ENCODE peak calls at places on chromosomes 5 and 9, in eight cellular contexts. One of them, this sample, is unnamed.

GRCh38 chr9:124079176-124079925 is 67.8 kb downstream of the LHX2 start:
- DNase-seq in left lung: no peak
- DNase-seq in small intestine: no peak
- DNase-seq in GM19239: no peak
- DNase-seq in GM20000: no peak
- DNase-seq in NCI-H2029: no peak
- DNase-seq in stimulated activated CD4-positive, alpha-beta T cell treated with anti-CD3 and anti-CD28 coated beads, Interleukin-4, amount 100 ng/mL, for 4 hours: no peak
- DNase-seq in tibial artery: no peak
- DNase-seq in this sample: peak; percentile 97

GRCh38 chr5:145984072-145984471 is 47.7 kb downstream of the SH3RF2 start:
- DNase-seq in tibial artery: no peak
- DNase-seq in NCI-H2029: no peak
- DNase-seq in GM19239: no peak
- DNase-seq in left lung: no peak
- DNase-seq in small intestine: no peak
- DNase-seq in GM20000: no peak
- DNase-seq in stimulated activated CD4-positive, alpha-beta T cell treated with anti-CD3 and anti-CD28 coated beads, Interleukin-4, amount 100 ng/mL, for 4 hours: no peak
- DNase-seq in this sample: no peak

GRCh38 chr9:89664896-89665329 is 60.1 kb downstream of the GADD45G start:
- DNase-seq in GM20000: no peak
- DNase-seq in GM19239: no peak
- DNase-seq in stimulated activated CD4-positive, alpha-beta T cell treated with anti-CD3 and anti-CD28 coated beads, Interleukin-4, amount 100 ng/mL, for 4 hours: no peak
- DNase-seq in NCI-H2029: peak; percentile 99
- DNase-seq in left lung: peak; percentile 81
- DNase-seq in small intestine: peak; percentile 95
- DNase-seq in tibial artery: no peak
- DNase-seq in this sample: no peak

GRCh38 chr9:136760424-136760823 is 2.4 kb upstream of the LCN8 start:
- DNase-seq in stimulated activated CD4-positive, alpha-beta T cell treated with anti-CD3 and anti-CD28 coated beads, Interleukin-4, amount 100 ng/mL, for 4 hours: no peak
- DNase-seq in GM19239: no peak
- DNase-seq in small intestine: no peak
- DNase-seq in tibial artery: no peak
- DNase-seq in GM20000: no peak
- DNase-seq in left lung: no peak
- DNase-seq in NCI-H2029: no peak
- DNase-seq in this sample: no peak

GRCh38 chr5:147177125-147177840 is 57.5 kb upstream of the STK32A start:
- DNase-seq in GM20000: no peak
- DNase-seq in left lung: no peak
- DNase-seq in NCI-H2029: no peak
- DNase-seq in GM19239: no peak
- DNase-seq in small intestine: no peak
- DNase-seq in tibial artery: no peak
- DNase-seq in stimulated activated CD4-positive, alpha-beta T cell treated with anti-CD3 and anti-CD28 coated beads, Interleukin-4, amount 100 ng/mL, for 4 hours: no peak
- DNase-seq in this sample: peak; percentile 83

GRCh38 chr9:69649566-69650260 is 22.5 kb downstream of the APBA1 start:
- DNase-seq in GM20000: no peak
- DNase-seq in tibial artery: no peak
- DNase-seq in small intestine: no peak
- DNase-seq in NCI-H2029: no peak
- DNase-seq in left lung: no peak
- DNase-seq in stimulated activated CD4-positive, alpha-beta T cell treated with anti-CD3 and anti-CD28 coated beads, Interleukin-4, amount 100 ng/mL, for 4 hours: no peak
- DNase-seq in GM19239: no peak
- DNase-seq in this sample: peak; percentile 38

GRCh38 chr5:127959152-127959764 is 124.3 kb upstream of the SLC12A2 start:
- DNase-seq in GM20000: no peak
- DNase-seq in left lung: peak; percentile 64
- DNase-seq in NCI-H2029: peak; percentile 85
- DNase-seq in GM19239: no peak
- DNase-seq in small intestine: peak; percentile 62
- DNase-seq in tibial artery: peak; percentile 29
- DNase-seq in stimulated activated CD4-positive, alpha-beta T cell treated with anti-CD3 and anti-CD28 coated beads, Interleukin-4, amount 100 ng/mL, for 4 hours: no peak
- DNase-seq in this sample: peak; percentile 86

GRCh38 chr9:14366071-14366470 is 52.1 kb upstream of the NFIB start:
- DNase-seq in left lung: peak; percentile 51
- DNase-seq in small intestine: no peak
- DNase-seq in stimulated activated CD4-positive, alpha-beta T cell treated with anti-CD3 and anti-CD28 coated beads, Interleukin-4, amount 100 ng/mL, for 4 hours: no peak
- DNase-seq in NCI-H2029: no peak
- DNase-seq in GM20000: no peak
- DNase-seq in GM19239: no peak
- DNase-seq in tibial artery: peak; percentile 70
- DNase-seq in this sample: peak; percentile 95

GRCh38 chr9:24416136-24416535 is 129.6 kb downstream of the IZUMO3 start:
- DNase-seq in NCI-H2029: no peak
- DNase-seq in tibial artery: no peak
- DNase-seq in GM20000: no peak
- DNase-seq in small intestine: no peak
- DNase-seq in left lung: no peak
- DNase-seq in GM19239: no peak
- DNase-seq in stimulated activated CD4-positive, alpha-beta T cell treated with anti-CD3 and anti-CD28 coated beads, Interleukin-4, amount 100 ng/mL, for 4 hours: no peak
- DNase-seq in this sample: no peak

GRCh38 chr5:59793000-59793399 is 100.5 kb downstream of the PDE4D start:
- DNase-seq in stimulated activated CD4-positive, alpha-beta T cell treated with anti-CD3 and anti-CD28 coated beads, Interleukin-4, amount 100 ng/mL, for 4 hours: no peak
- DNase-seq in left lung: no peak
- DNase-seq in GM19239: no peak
- DNase-seq in NCI-H2029: no peak
- DNase-seq in GM20000: no peak
- DNase-seq in small intestine: no peak
- DNase-seq in tibial artery: peak; percentile 25
- DNase-seq in this sample: peak; percentile 93

GRCh38 chr9:93295031-93295430 is 111.1 kb downstream of the WNK2 start:
- DNase-seq in GM20000: peak; percentile 8
- DNase-seq in tibial artery: no peak
- DNase-seq in stimulated activated CD4-positive, alpha-beta T cell treated with anti-CD3 and anti-CD28 coated beads, Interleukin-4, amount 100 ng/mL, for 4 hours: no peak
- DNase-seq in small intestine: peak; percentile 77
- DNase-seq in left lung: no peak
- DNase-seq in NCI-H2029: no peak
- DNase-seq in GM19239: no peak
- DNase-seq in this sample: no peak

GRCh38 chr9:107750741-107751521 is 261.4 kb upstream of the KLF4 start:
- DNase-seq in stimulated activated CD4-positive, alpha-beta T cell treated with anti-CD3 and anti-CD28 coated beads, Interleukin-4, amount 100 ng/mL, for 4 hours: no peak
- DNase-seq in NCI-H2029: no peak
- DNase-seq in GM20000: no peak
- DNase-seq in small intestine: peak; percentile 20
- DNase-seq in left lung: peak; percentile 77
- DNase-seq in GM19239: no peak
- DNase-seq in tibial artery: peak; percentile 94
- DNase-seq in this sample: peak; percentile 99

GRCh38 chr5:40240111-40240510 is 439.6 kb upstream of the PTGER4 start:
- DNase-seq in GM20000: no peak
- DNase-seq in left lung: no peak
- DNase-seq in tibial artery: no peak
- DNase-seq in GM19239: no peak
- DNase-seq in stimulated activated CD4-positive, alpha-beta T cell treated with anti-CD3 and anti-CD28 coated beads, Interleukin-4, amount 100 ng/mL, for 4 hours: peak; percentile 30
- DNase-seq in small intestine: no peak
- DNase-seq in NCI-H2029: no peak
- DNase-seq in this sample: peak; percentile 36

GRCh38 chr9:111910428-111910827 is 13.8 kb downstream of the UGCG start:
- DNase-seq in NCI-H2029: no peak
- DNase-seq in small intestine: no peak
- DNase-seq in GM19239: no peak
- DNase-seq in stimulated activated CD4-positive, alpha-beta T cell treated with anti-CD3 and anti-CD28 coated beads, Interleukin-4, amount 100 ng/mL, for 4 hours: no peak
- DNase-seq in tibial artery: no peak
- DNase-seq in left lung: no peak
- DNase-seq in GM20000: no peak
- DNase-seq in this sample: no peak

GRCh38 chr5:140202078-140202477 is 27.1 kb downstream of the CYSTM1 start:
- DNase-seq in tibial artery: no peak
- DNase-seq in GM20000: no peak
- DNase-seq in left lung: no peak
- DNase-seq in GM19239: no peak
- DNase-seq in small intestine: no peak
- DNase-seq in stimulated activated CD4-positive, alpha-beta T cell treated with anti-CD3 and anti-CD28 coated beads, Interleukin-4, amount 100 ng/mL, for 4 hours: no peak
- DNase-seq in NCI-H2029: no peak
- DNase-seq in this sample: peak; percentile 65

GRCh38 chr9:89592201-89592815 is 12.5 kb upstream of the GADD45G start:
- DNase-seq in GM19239: no peak
- DNase-seq in stimulated activated CD4-positive, alpha-beta T cell treated with anti-CD3 and anti-CD28 coated beads, Interleukin-4, amount 100 ng/mL, for 4 hours: no peak
- DNase-seq in tibial artery: no peak
- DNase-seq in GM20000: no peak
- DNase-seq in small intestine: no peak
- DNase-seq in NCI-H2029: no peak
- DNase-seq in left lung: no peak
- DNase-seq in this sample: no peak

GRCh38 chr9:9746826-9747225 is 866.0 kb downstream of the PTPRD start:
- DNase-seq in GM19239: no peak
- DNase-seq in small intestine: no peak
- DNase-seq in stimulated activated CD4-positive, alpha-beta T cell treated with anti-CD3 and anti-CD28 coated beads, Interleukin-4, amount 100 ng/mL, for 4 hours: no peak
- DNase-seq in NCI-H2029: no peak
- DNase-seq in GM20000: no peak
- DNase-seq in tibial artery: no peak
- DNase-seq in left lung: no peak
- DNase-seq in this sample: no peak

GRCh38 chr5:57832873-57833272 is 350.3 kb upstream of the ACTBL2 start:
- DNase-seq in NCI-H2029: no peak
- DNase-seq in tibial artery: no peak
- DNase-seq in small intestine: no peak
- DNase-seq in left lung: no peak
- DNase-seq in GM19239: no peak
- DNase-seq in GM20000: no peak
- DNase-seq in stimulated activated CD4-positive, alpha-beta T cell treated with anti-CD3 and anti-CD28 coated beads, Interleukin-4, amount 100 ng/mL, for 4 hours: no peak
- DNase-seq in this sample: no peak

GRCh38 chr9:135490166-135490870 is 10.2 kb upstream of the MRPS2 start:
- DNase-seq in NCI-H2029: no peak
- DNase-seq in left lung: no peak
- DNase-seq in tibial artery: no peak
- DNase-seq in GM19239: no peak
- DNase-seq in GM20000: no peak
- DNase-seq in small intestine: no peak
- DNase-seq in stimulated activated CD4-positive, alpha-beta T cell treated with anti-CD3 and anti-CD28 coated beads, Interleukin-4, amount 100 ng/mL, for 4 hours: no peak
- DNase-seq in this sample: no peak

GRCh38 chr9:38386319-38386895 is 6.1 kb upstream of the ALDH1B1 start:
- DNase-seq in GM19239: no peak
- DNase-seq in NCI-H2029: no peak
- DNase-seq in small intestine: peak; percentile 39
- DNase-seq in stimulated activated CD4-positive, alpha-beta T cell treated with anti-CD3 and anti-CD28 coated beads, Interleukin-4, amount 100 ng/mL, for 4 hours: no peak
- DNase-seq in tibial artery: no peak
- DNase-seq in GM20000: no peak
- DNase-seq in left lung: no peak
- DNase-seq in this sample: no peak

GRCh38 chr5:59799668-59800374 is 93.7 kb downstream of the PDE4D start:
- DNase-seq in GM20000: no peak
- DNase-seq in NCI-H2029: peak; percentile 38
- DNase-seq in tibial artery: no peak
- DNase-seq in small intestine: peak; percentile 67
- DNase-seq in left lung: no peak
- DNase-seq in GM19239: no peak
- DNase-seq in stimulated activated CD4-positive, alpha-beta T cell treated with anti-CD3 and anti-CD28 coated beads, Interleukin-4, amount 100 ng/mL, for 4 hours: no peak
- DNase-seq in this sample: peak; percentile 67

GRCh38 chr5:137833463-137833862 is 34.2 kb upstream of the MYOT start:
- DNase-seq in left lung: no peak
- DNase-seq in stimulated activated CD4-positive, alpha-beta T cell treated with anti-CD3 and anti-CD28 coated beads, Interleukin-4, amount 100 ng/mL, for 4 hours: no peak
- DNase-seq in GM19239: no peak
- DNase-seq in NCI-H2029: no peak
- DNase-seq in small intestine: peak; percentile 88
- DNase-seq in GM20000: no peak
- DNase-seq in tibial artery: no peak
- DNase-seq in this sample: peak; percentile 85

GRCh38 chr9:117046666-117047327 is 359.7 kb downstream of the TRIM32 start:
- DNase-seq in GM20000: peak; percentile 6
- DNase-seq in NCI-H2029: no peak
- DNase-seq in GM19239: no peak
- DNase-seq in left lung: no peak
- DNase-seq in tibial artery: no peak
- DNase-seq in stimulated activated CD4-positive, alpha-beta T cell treated with anti-CD3 and anti-CD28 coated beads, Interleukin-4, amount 100 ng/mL, for 4 hours: no peak
- DNase-seq in small intestine: no peak
- DNase-seq in this sample: no peak

GRCh38 chr9:95032580-95033298 is 284.8 kb downstream of the FANCC start:
- DNase-seq in GM20000: no peak
- DNase-seq in stimulated activated CD4-positive, alpha-beta T cell treated with anti-CD3 and anti-CD28 coated beads, Interleukin-4, amount 100 ng/mL, for 4 hours: no peak
- DNase-seq in small intestine: no peak
- DNase-seq in left lung: no peak
- DNase-seq in tibial artery: no peak
- DNase-seq in NCI-H2029: peak; percentile 91
- DNase-seq in GM19239: no peak
- DNase-seq in this sample: no peak

GRCh38 chr9:99369327-99369722 is 147.2 kb downstream of the SEC61B start:
- DNase-seq in small intestine: no peak
- DNase-seq in GM19239: no peak
- DNase-seq in stimulated activated CD4-positive, alpha-beta T cell treated with anti-CD3 and anti-CD28 coated beads, Interleukin-4, amount 100 ng/mL, for 4 hours: no peak
- DNase-seq in tibial artery: no peak
- DNase-seq in NCI-H2029: no peak
- DNase-seq in GM20000: no peak
- DNase-seq in left lung: no peak
- DNase-seq in this sample: no peak

GRCh38 chr9:105355810-105356209 is 92.0 kb upstream of the FSD1L start:
- DNase-seq in GM20000: peak; percentile 25
- DNase-seq in GM19239: no peak
- DNase-seq in left lung: no peak
- DNase-seq in tibial artery: no peak
- DNase-seq in small intestine: peak; percentile 65
- DNase-seq in stimulated activated CD4-positive, alpha-beta T cell treated with anti-CD3 and anti-CD28 coated beads, Interleukin-4, amount 100 ng/mL, for 4 hours: no peak
- DNase-seq in NCI-H2029: no peak
- DNase-seq in this sample: no peak

GRCh38 chr9:105690742-105691141 is 3.6 kb upstream of the TMEM38B start:
- DNase-seq in GM19239: no peak
- DNase-seq in GM20000: no peak
- DNase-seq in stimulated activated CD4-positive, alpha-beta T cell treated with anti-CD3 and anti-CD28 coated beads, Interleukin-4, amount 100 ng/mL, for 4 hours: no peak
- DNase-seq in left lung: no peak
- DNase-seq in small intestine: no peak
- DNase-seq in tibial artery: no peak
- DNase-seq in NCI-H2029: no peak
- DNase-seq in this sample: peak; percentile 17

GRCh38 chr9:104961238-104961637 is 33.3 kb upstream of the ABCA1 start:
- DNase-seq in left lung: peak; percentile 53
- DNase-seq in tibial artery: no peak
- DNase-seq in GM19239: peak; percentile 4
- DNase-seq in small intestine: peak; percentile 59
- DNase-seq in GM20000: peak; percentile 27
- DNase-seq in NCI-H2029: peak; percentile 31
- DNase-seq in stimulated activated CD4-positive, alpha-beta T cell treated with anti-CD3 and anti-CD28 coated beads, Interleukin-4, amount 100 ng/mL, for 4 hours: peak; percentile 73
- DNase-seq in this sample: peak; percentile 76